ENCODE peak calls at places on chromosomes 3 and 15, in nine cellular contexts. Z is Panc1; N is activated T-helper 1 cell treated with anti-CD3 and anti-CD28 coated beads, Interleukin-2, amount 50 U/mL, for 16 hours; M is A172; P is left colon; Y is fibroblast of villous mesenchyme; I is COR-L47; X is transverse colon; G is HepG2. V is an unnamed sample.

GRCh38 chr15:81270781-81271491 is 53.0 kb downstream of the STARD5 start:
- DNase-seq in Z (no peak), N (no peak), M (peak; percentile 34), P (no peak), Y (peak; percentile 8), I (no peak), X (no peak), G (no peak), V (no peak)

GRCh38 chr3:77071806-77072205 is 31.9 kb downstream of the ROBO2 start:
- DNase-seq in Z (no peak), N (no peak), M (no peak), P (no peak), Y (no peak), I (no peak), X (no peak), G (no peak), V (no peak)

GRCh38 chr3:162143181-162143580 is 646.6 kb downstream of the OTOL1 start:
- DNase-seq in Z (no peak), N (no peak), M (no peak), P (no peak), Y (peak; percentile 3), I (no peak), X (no peak), G (no peak), V (no peak)

GRCh38 chr3:122427857-122428471 is 12.1 kb upstream of the WDR5B start:
- DNase-seq in Z (no peak), N (no peak), M (no peak), P (no peak), Y (no peak), I (no peak), X (no peak), G (no peak), V (no peak)

GRCh38 chr15:100958326-100959065 is 39.3 kb downstream of the LRRK1 start:
- DNase-seq in Z (peak; percentile 42), N (no peak), M (peak; percentile 86), P (no peak), Y (peak; percentile 71), I (no peak), X (no peak), G (no peak), V (no peak)

GRCh38 chr3:66268864-66269263 is 48.1 kb downstream of the SLC25A26 start:
- DNase-seq in Z (no peak), N (no peak), M (no peak), P (no peak), Y (no peak), I (no peak), X (no peak), G (no peak), V (no peak)

GRCh38 chr15:34436126-34436955 is 1.3 kb downstream of the GOLGA8A start:
- DNase-seq in Z (no peak), N (no peak), M (no peak), P (no peak), Y (peak; percentile 12), I (no peak), X (no peak), G (no peak), V (no peak)

GRCh38 chr15:45112592-45113379 is 1.2 kb downstream of the DUOX2 start:
- DNase-seq in Z (no peak), N (no peak), M (no peak), P (no peak), Y (no peak), I (peak; percentile 27), X (no peak), G (no peak), V (peak; percentile 35)

GRCh38 chr3:114834175-114834940 is 312.7 kb downstream of the ZBTB20 start:
- DNase-seq in Z (no peak), N (no peak), M (no peak), P (no peak), Y (no peak), I (no peak), X (no peak), G (no peak), V (no peak)

GRCh38 chr3:147589016-147589415 is 179.9 kb downstream of the ZIC1 start:
- DNase-seq in Z (no peak), N (no peak), M (no peak), P (no peak), Y (no peak), I (no peak), X (no peak), G (no peak), V (no peak)